ENCODE peak calls at places on chromosomes 5 and 9, in four cellular contexts. One of them, this sample, is unnamed.
A peak's percentile ranks its signal among the peaks of the same experiment; 100 is the strongest.

GRCh38 chr5:56516441-56516840 is 283.3 kb upstream of the ANKRD55 start:
- DNase-seq in suprapubic skin: no peak
- DNase-seq in endothelial cell of umbilical vein: no peak
- DNase-seq in gastrocnemius medialis: no peak
- DNase-seq in this sample: no peak

GRCh38 chr9:5863092-5863746 is 27.5 kb upstream of the MLANA start:
- DNase-seq in endothelial cell of umbilical vein: no peak
- DNase-seq in gastrocnemius medialis: no peak
- DNase-seq in suprapubic skin: no peak
- DNase-seq in this sample: no peak

GRCh38 chr5:37575541-37576489 is 196.7 kb downstream of the WDR70 start:
- DNase-seq in suprapubic skin: no peak
- DNase-seq in gastrocnemius medialis: no peak
- DNase-seq in endothelial cell of umbilical vein: no peak
- DNase-seq in this sample: no peak

GRCh38 chr9:124003636-124004349 is 7.8 kb upstream of the LHX2 start:
- DNase-seq in gastrocnemius medialis: no peak
- DNase-seq in endothelial cell of umbilical vein: no peak
- DNase-seq in suprapubic skin: no peak
- DNase-seq in this sample: no peak

GRCh38 chr5:109335114-109335513 is 74.7 kb downstream of the PJA2 start:
- DNase-seq in gastrocnemius medialis: no peak
- DNase-seq in suprapubic skin: no peak
- DNase-seq in endothelial cell of umbilical vein: no peak
- DNase-seq in this sample: no peak

GRCh38 chr9:123049589-123050222 is 16.2 kb downstream of the GPR21 start:
- DNase-seq in suprapubic skin: no peak
- DNase-seq in gastrocnemius medialis: no peak
- DNase-seq in endothelial cell of umbilical vein: peak; percentile 97
- DNase-seq in this sample: no peak

GRCh38 chr9:93861736-93862358 is 93.3 kb downstream of the BARX1 start:
- DNase-seq in endothelial cell of umbilical vein: no peak
- DNase-seq in gastrocnemius medialis: no peak
- DNase-seq in suprapubic skin: no peak
- DNase-seq in this sample: no peak

GRCh38 chr9:88775037-88775471 is 216.2 kb upstream of the S1PR3 start:
- DNase-seq in suprapubic skin: no peak
- DNase-seq in endothelial cell of umbilical vein: peak; percentile 80
- DNase-seq in gastrocnemius medialis: no peak
- DNase-seq in this sample: no peak

GRCh38 chr5:106113922-106114321 is 1556.8 kb downstream of the EFNA5 start:
- DNase-seq in endothelial cell of umbilical vein: no peak
- DNase-seq in gastrocnemius medialis: no peak
- DNase-seq in suprapubic skin: no peak
- DNase-seq in this sample: no peak

GRCh38 chr5:35136386-35136785 is 88.6 kb upstream of the AGXT2 start:
- DNase-seq in endothelial cell of umbilical vein: no peak
- DNase-seq in gastrocnemius medialis: no peak
- DNase-seq in suprapubic skin: no peak
- DNase-seq in this sample: no peak

DNA sequence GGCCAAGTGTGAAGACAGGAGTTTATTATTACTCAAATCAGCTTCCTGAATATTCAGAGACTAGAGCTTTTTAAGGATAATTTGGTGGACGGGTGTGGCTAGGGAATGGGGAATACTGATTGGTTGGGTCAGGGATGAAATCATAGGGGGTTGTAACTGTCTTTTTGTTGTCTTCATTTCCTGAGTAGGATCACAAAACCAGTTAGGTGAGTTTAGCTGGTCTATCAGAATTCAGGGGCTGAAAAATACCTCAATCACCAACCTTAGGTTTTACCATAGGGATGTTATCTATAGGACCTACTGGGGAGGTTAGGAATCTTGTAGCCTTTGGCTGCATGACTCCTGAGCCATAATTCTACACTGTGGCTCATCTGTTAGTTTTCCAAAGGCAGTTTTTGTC is 235.8 kb downstream of the YTHDC2 start:
- DNase-seq in gastrocnemius medialis: no peak
- DNase-seq in suprapubic skin: no peak
- DNase-seq in endothelial cell of umbilical vein: no peak
- DNase-seq in this sample: no peak
- H3K9me3 ChIP-seq in gastrocnemius medialis: no peaks in the 10 kb centered on the region
- H3K9me3 ChIP-seq in suprapubic skin: peaks cover 5% of the 10 kb centered on the region
- H3K9me3 ChIP-seq in endothelial cell of umbilical vein: no peaks in the 10 kb centered on the region
- H3K9me3 ChIP-seq in this sample: no peaks in the 10 kb centered on the region

GRCh38 chr9:33161011-33161588 is 6.0 kb downstream of the B4GALT1 start:
- DNase-seq in endothelial cell of umbilical vein: peak; percentile 87
- DNase-seq in suprapubic skin: peak; percentile 82
- DNase-seq in gastrocnemius medialis: peak; percentile 53
- DNase-seq in this sample: no peak
- H3K4me1 ChIP-seq in endothelial cell of umbilical vein: peaks cover 75% of the 10 kb centered on the region
- H3K4me1 ChIP-seq in suprapubic skin: peaks cover 98% of the 10 kb centered on the region
- H3K4me1 ChIP-seq in gastrocnemius medialis: peaks cover 94% of the 10 kb centered on the region
- H3K4me1 ChIP-seq in this sample: peaks cover 100% of the 10 kb centered on the region

GRCh38 chr5:129094924-129095797 is 612 bp downstream of the ISOC1 start:
- DNase-seq in gastrocnemius medialis: peak; percentile 23
- DNase-seq in endothelial cell of umbilical vein: peak; percentile 24
- DNase-seq in suprapubic skin: peak; percentile 82
- DNase-seq in this sample: peak; percentile 35
- TF ChIP-seq CTCF in gastrocnemius medialis: no peak
- TF ChIP-seq CTCF in endothelial cell of umbilical vein: no peak
- TF ChIP-seq CTCF in suprapubic skin: no peak
- TF ChIP-seq CTCF in this sample: no peak

DNA sequence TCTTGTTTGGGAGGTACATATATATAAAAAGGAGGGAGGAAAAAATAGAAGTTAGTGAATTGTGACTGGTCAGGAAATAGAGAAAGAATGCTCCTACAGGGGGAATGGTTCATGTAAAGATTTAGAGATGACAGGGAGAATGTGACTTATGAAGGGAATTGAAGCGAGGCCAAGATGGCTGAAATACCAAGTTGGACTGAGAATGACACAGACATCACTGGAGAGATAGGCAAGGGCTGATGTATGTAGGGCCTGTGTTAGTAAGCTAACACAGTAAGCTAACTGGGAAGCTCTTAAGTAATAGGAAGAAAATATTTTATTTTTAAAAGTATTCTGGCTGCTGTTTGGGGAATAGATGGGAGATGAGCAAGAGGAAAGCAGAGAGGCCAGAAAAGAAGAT is 286.3 kb downstream of the NNT start:
- DNase-seq in endothelial cell of umbilical vein: no peak
- DNase-seq in gastrocnemius medialis: no peak
- DNase-seq in suprapubic skin: no peak
- DNase-seq in this sample: no peak
- H3K9me3 ChIP-seq in endothelial cell of umbilical vein: no peaks in the 10 kb centered on the region
- H3K9me3 ChIP-seq in gastrocnemius medialis: no peaks in the 10 kb centered on the region
- H3K9me3 ChIP-seq in suprapubic skin: no peaks in the 10 kb centered on the region
- H3K9me3 ChIP-seq in this sample: no peaks in the 10 kb centered on the region

This sample was measured in esophagus squamous epithelium.